ENCODE peak calls at places on chromosomes 7 and 10, in six cellular contexts. L is HCEC 1CT; K is stimulated activated CD8-positive, alpha-beta memory T cell treated with anti-CD3 and anti-CD28 coated beads, Interleukin-4, amount 100 ng/mL, for 24 hours; H is non-pigmented ciliary epithelial cell; C is effector CD4-positive, alpha-beta T cell; Q is HuH-7.5. P is an unnamed sample.

GRCh38 chr7:113421696-113422330 is 303.5 kb upstream of the SMIM30 start:
- DNase-seq in L (peak), K (peak), H (peak), C (peak), Q (peak), P (peak)

GRCh38 chr7:29626730-29627129 is 63.1 kb downstream of the PRR15 start:
- DNase-seq in L (no peak), K (no peak), H (no peak), C (no peak), Q (no peak), P (no peak)

GRCh38 chr7:84237533-84238173 is 43.1 kb upstream of the SEMA3A start:
- DNase-seq in L (peak), K (no peak), H (peak), C (no peak), Q (no peak), P (no peak)

GRCh38 chr10:74586088-74586585 is 240.3 kb upstream of the KAT6B start:
- DNase-seq in L (peak), K (no peak), H (no peak), C (peak), Q (no peak), P (peak)

GRCh38 chr7:147635288-147635687 is 955.3 kb upstream of the C7orf33 start:
- DNase-seq in L (no peak), K (no peak), H (no peak), C (no peak), Q (no peak), P (no peak)

GRCh38 chr10:78787095-78787494 is 281.7 kb upstream of the ZMIZ1 start:
- DNase-seq in L (no peak), K (no peak), H (no peak), C (no peak), Q (no peak), P (no peak)

GRCh38 chr10:125028291-125028867 is 86.5 kb downstream of the ZRANB1 start:
- DNase-seq in L (peak), K (no peak), H (no peak), C (no peak), Q (no peak), P (no peak)

GRCh38 chr7:70092314-70093303 is 494.3 kb downstream of the AUTS2 start:
- DNase-seq in L (no peak), K (no peak), H (no peak), C (no peak), Q (no peak), P (no peak)